ENCODE peak calls at places on chromosome 21, in six cellular contexts. Z, V, B, I, W and E are unnamed samples.

GRCh38 chr21:40254540-40255455 is 387.6 kb downstream of the PCP4 start:
- DNase-seq in Z (no peak), V (no peak), B (no peak), I (no peak), W (no peak), E (no peak)

GRCh38 chr21:35075546-35075945 is 26.4 kb upstream of the RUNX1 start:
- DNase-seq in Z (peak; percentile 42), V (no peak), B (no peak), I (no peak), W (no peak), E (no peak)

GRCh38 chr21:34930971-34931370 is 118.1 kb downstream of the RUNX1 start:
- DNase-seq in Z (no peak), V (no peak), B (no peak), I (no peak), W (no peak), E (no peak)

GRCh38 chr21:35924714-35925301 is 135.5 kb downstream of the SETD4 start:
- DNase-seq in Z (peak; percentile 36), V (no peak), B (no peak), I (no peak), W (no peak), E (peak; percentile 91)

GRCh38 chr21:37074195-37074510 is 1.1 kb downstream of the TTC3 start:
- DNase-seq in Z (no peak), V (no peak), B (no peak), I (peak; percentile 36), W (no peak), E (peak; percentile 43)

GRCh38 chr21:37061926-37062591 is 10.8 kb downstream of the PIGP start:
- DNase-seq in Z (no peak), V (no peak), B (no peak), I (no peak), W (peak; percentile 56), E (peak; percentile 20)

GRCh38 chr21:33127154-33127893 is 57.4 kb downstream of the OLIG1 start:
- DNase-seq in Z (peak; percentile 70), V (peak; percentile 46), B (peak; percentile 19), I (peak; percentile 80), W (peak; percentile 56), E (peak; percentile 82)

GRCh38 chr21:15592271-15592860 is 137.4 kb upstream of the USP25 start:
- DNase-seq in Z (peak; percentile 65), V (peak; percentile 15), B (no peak), I (peak; percentile 17), W (peak; percentile 44), E (peak; percentile 51)

GRCh38 chr21:32562426-32562825 is 22.9 kb downstream of the TCP10L start:
- DNase-seq in Z (peak; percentile 84), V (no peak), B (no peak), I (no peak), W (no peak), E (no peak)

GRCh38 chr21:44699502-44700001 is 2.6 kb downstream of the KRTAP10-12 start:
- DNase-seq in Z (no peak), V (no peak), B (no peak), I (no peak), W (no peak), E (no peak)

GRCh38 chr21:29610960-29611359 is 312.2 kb downstream of the BACH1 start:
- DNase-seq in Z (no peak), V (no peak), B (no peak), I (no peak), W (no peak), E (no peak)

GRCh38 chr21:44317871-44318270 is 18.0 kb downstream of the PFKL start:
- DNase-seq in Z (no peak), V (no peak), B (no peak), I (no peak), W (no peak), E (no peak)

GRCh38 chr21:37758997-37759396 is 157.3 kb downstream of the KCNJ6 start:
- DNase-seq in Z (peak; percentile 6), V (peak; percentile 23), B (no peak), I (peak; percentile 65), W (peak; percentile 3), E (peak; percentile 40)

GRCh38 chr21:44399151-44399954 is 45.9 kb downstream of the TRPM2 start:
- DNase-seq in Z (no peak), V (no peak), B (no peak), I (no peak), W (no peak), E (no peak)

GRCh38 chr21:31554511-31555022 is 104.9 kb upstream of the SOD1 start:
- DNase-seq in Z (no peak), V (no peak), B (peak; percentile 46), I (no peak), W (no peak), E (no peak)

GRCh38 chr21:33948096-33948950 is 32.7 kb upstream of the ATP5PO start:
- DNase-seq in Z (peak; percentile 39), V (peak; percentile 53), B (peak; percentile 89), I (peak; percentile 44), W (no peak), E (peak; percentile 86)

GRCh38 chr21:32867587-32867986 is 96.0 kb upstream of the PAXBP1 start:
- DNase-seq in Z (no peak), V (no peak), B (no peak), I (no peak), W (no peak), E (no peak)

GRCh38 chr21:39065912-39066311 is 117.3 kb downstream of the PSMG1 start:
- DNase-seq in Z (peak; percentile 49), V (no peak), B (no peak), I (no peak), W (no peak), E (no peak)

GRCh38 chr21:44337941-44338895 is 972 bp downstream of the CFAP410 start:
- DNase-seq in Z (peak; percentile 68), V (peak; percentile 43), B (no peak), I (peak; percentile 72), W (peak; percentile 59), E (peak; percentile 75)

GRCh38 chr21:39637197-39637970 is 24.6 kb downstream of the B3GALT5 start:
- DNase-seq in Z (no peak), V (no peak), B (no peak), I (no peak), W (no peak), E (no peak)

GRCh38 chr21:36718951-36719501 is 20.1 kb downstream of the SIM2 start:
- DNase-seq in Z (no peak), V (no peak), B (no peak), I (peak; percentile 68), W (peak; percentile 53), E (no peak)

GRCh38 chr21:37565530-37566223 is 199.1 kb downstream of the DYRK1A start:
- DNase-seq in Z (no peak), V (no peak), B (no peak), I (no peak), W (peak; percentile 90), E (peak; percentile 22)

GRCh38 chr21:28447453-28447852 is 545.2 kb downstream of the LTN1 start:
- DNase-seq in Z (no peak), V (no peak), B (no peak), I (no peak), W (no peak), E (no peak)

GRCh38 chr21:32048353-32048752 is 175.5 kb downstream of the HUNK start:
- DNase-seq in Z (no peak), V (no peak), B (no peak), I (no peak), W (no peak), E (peak; percentile 69)

GRCh38 chr21:46537026-46537425 is 67.9 kb downstream of the S100B start:
- DNase-seq in Z (no peak), V (no peak), B (no peak), I (no peak), W (no peak), E (no peak)
- TF ChIP-seq MYC in Z (no peak), V (no peak), B (no peak), I (no peak), W (no peak), E (no peak)

GRCh38 chr21:26583737-26584136 is 10.7 kb upstream of the CYYR1 start:
- DNase-seq in Z (no peak), V (no peak), B (no peak), I (no peak), W (no peak), E (no peak)

GRCh38 chr21:26581818-26582217 is 8.7 kb upstream of the CYYR1 start:
- DNase-seq in Z (no peak), V (no peak), B (no peak), I (no peak), W (no peak), E (no peak)

GRCh38 chr21:26591543-26591942 is 18.5 kb upstream of the CYYR1 start:
- DNase-seq in Z (no peak), V (no peak), B (no peak), I (no peak), W (no peak), E (no peak)

DNA sequence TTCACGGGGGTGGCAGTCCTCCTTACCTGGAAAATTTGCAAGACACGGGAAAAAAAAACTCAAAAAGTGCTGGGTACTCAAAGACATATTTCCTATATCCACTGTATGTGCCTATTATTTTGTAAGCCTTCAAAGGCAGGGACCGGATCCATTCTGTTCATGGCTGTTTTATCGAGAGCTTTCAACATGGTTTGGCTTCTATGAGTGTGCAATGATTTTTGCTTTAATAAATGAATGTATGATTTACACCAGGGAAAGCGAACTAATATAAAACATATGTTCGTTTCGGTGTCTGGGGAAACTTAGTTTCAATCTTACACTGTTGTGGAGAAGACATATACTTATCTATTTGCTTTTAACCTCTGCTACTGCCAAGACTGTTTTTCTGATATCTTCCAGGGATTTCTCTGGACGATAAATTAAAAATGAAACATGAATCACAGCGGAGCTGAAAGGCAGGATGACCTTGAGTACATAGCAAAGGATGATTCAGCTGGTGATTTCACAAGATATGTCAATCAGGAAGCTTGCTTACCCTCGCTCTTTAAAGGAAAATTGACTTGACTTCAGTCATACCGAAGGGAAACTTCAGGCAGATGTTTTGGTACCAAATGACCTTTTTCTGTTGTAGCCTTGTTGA is 14.7 kb upstream of the CYYR1 start:
- DNase-seq in Z (peak; percentile 86), V (peak; percentile 31), B (no peak), I (no peak), W (no peak), E (peak; percentile 5)
- H3K4me3 ChIP-seq in Z (no peak overlapping the region), V (no peak overlapping the region), B (no peak overlapping the region), I (no peak overlapping the region), W (no peak overlapping the region), E (no peak overlapping the region)

GRCh38 chr21:17071093-17071492 is 441.8 kb upstream of the CXADR start:
- DNase-seq in Z (no peak), V (no peak), B (no peak), I (no peak), W (no peak), E (no peak)
- TF ChIP-seq MYC in Z (no peak), V (no peak), B (no peak), I (no peak), W (no peak), E (no peak)

DNA sequence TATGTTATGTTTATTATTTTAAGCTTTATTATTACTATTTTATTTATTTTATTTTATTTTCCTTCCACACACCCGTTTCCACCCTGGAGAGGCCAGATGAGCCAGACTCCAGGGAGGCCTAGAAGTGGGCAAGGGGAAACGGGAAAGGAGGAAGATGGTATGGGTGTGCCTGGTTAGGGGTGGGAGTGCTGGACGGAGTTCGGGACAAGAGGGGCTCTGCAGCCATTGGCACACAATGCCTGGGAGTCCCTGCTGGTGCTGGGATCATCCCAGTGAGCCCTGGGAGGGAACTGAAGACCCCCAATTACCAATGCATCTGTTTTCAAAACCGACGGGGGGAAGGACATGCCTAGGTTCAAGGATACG is 468 bp upstream of the MX1 start:
- DNase-seq in Z (no peak), V (no peak), B (no peak), I (no peak), W (no peak), E (no peak)
- H3K4me3 ChIP-seq in Z (peak overlapping the region; percentile 50), V (peak overlapping the region; percentile 49), B (peak overlapping the region; percentile 93), I (no peak overlapping the region), W (peak overlapping the region; percentile 64), E (no peak overlapping the region)